ENCODE peak calls at places on chromosome 3, in ten cellular contexts. One of them, this sample, is unnamed.

GRCh38 chr3:196604548-196604947 is 34.9 kb upstream of the NRROS start:
- DNase-seq in mesendoderm: no peak
- DNase-seq in gastrocnemius medialis: no peak
- DNase-seq in tibial nerve: no peak
- DNase-seq in Panc1: no peak
- DNase-seq in mammary epithelial cell: no peak
- DNase-seq in A673: peak; percentile 32
- DNase-seq in left lung: no peak
- DNase-seq in CD8-positive, alpha-beta T cell: peak; percentile 42
- DNase-seq in heart left ventricle: no peak
- DNase-seq in this sample: no peak

GRCh38 chr3:117532268-117532667 is 822.7 kb downstream of the TUSC7 start:
- DNase-seq in mammary epithelial cell: no peak
- DNase-seq in tibial nerve: no peak
- DNase-seq in A673: no peak
- DNase-seq in left lung: no peak
- DNase-seq in Panc1: no peak
- DNase-seq in CD8-positive, alpha-beta T cell: no peak
- DNase-seq in heart left ventricle: no peak
- DNase-seq in mesendoderm: no peak
- DNase-seq in gastrocnemius medialis: no peak
- DNase-seq in this sample: no peak

GRCh38 chr3:88003115-88003755 is 55.6 kb downstream of the CGGBP1 start:
- DNase-seq in A673: peak; percentile 87
- DNase-seq in mesendoderm: peak; percentile 53
- DNase-seq in CD8-positive, alpha-beta T cell: no peak
- DNase-seq in tibial nerve: no peak
- DNase-seq in gastrocnemius medialis: no peak
- DNase-seq in mammary epithelial cell: peak; percentile 29
- DNase-seq in Panc1: no peak
- DNase-seq in left lung: no peak
- DNase-seq in heart left ventricle: no peak
- DNase-seq in this sample: peak; percentile 51

GRCh38 chr3:178059836-178060235 is 476.4 kb upstream of the KCNMB2 start:
- DNase-seq in CD8-positive, alpha-beta T cell: no peak
- DNase-seq in heart left ventricle: no peak
- DNase-seq in left lung: no peak
- DNase-seq in Panc1: no peak
- DNase-seq in gastrocnemius medialis: no peak
- DNase-seq in A673: no peak
- DNase-seq in tibial nerve: no peak
- DNase-seq in mammary epithelial cell: no peak
- DNase-seq in mesendoderm: no peak
- DNase-seq in this sample: no peak

GRCh38 chr3:56053727-56054126 is 414.5 kb downstream of the ERC2 start:
- DNase-seq in mammary epithelial cell: no peak
- DNase-seq in mesendoderm: no peak
- DNase-seq in tibial nerve: no peak
- DNase-seq in left lung: no peak
- DNase-seq in heart left ventricle: no peak
- DNase-seq in CD8-positive, alpha-beta T cell: no peak
- DNase-seq in Panc1: no peak
- DNase-seq in gastrocnemius medialis: no peak
- DNase-seq in A673: no peak
- DNase-seq in this sample: no peak

GRCh38 chr3:183619624-183620274 is 15.7 kb upstream of the KLHL24 start:
- DNase-seq in mesendoderm: no peak
- DNase-seq in gastrocnemius medialis: peak; percentile 24
- DNase-seq in left lung: no peak
- DNase-seq in A673: no peak
- DNase-seq in tibial nerve: no peak
- DNase-seq in mammary epithelial cell: no peak
- DNase-seq in CD8-positive, alpha-beta T cell: no peak
- DNase-seq in heart left ventricle: no peak
- DNase-seq in Panc1: no peak
- DNase-seq in this sample: no peak

GRCh38 chr3:177811111-177811510 is 613.8 kb upstream of the TBL1XR1 start:
- DNase-seq in left lung: no peak
- DNase-seq in A673: no peak
- DNase-seq in gastrocnemius medialis: no peak
- DNase-seq in heart left ventricle: no peak
- DNase-seq in mammary epithelial cell: no peak
- DNase-seq in Panc1: no peak
- DNase-seq in CD8-positive, alpha-beta T cell: no peak
- DNase-seq in mesendoderm: no peak
- DNase-seq in tibial nerve: no peak
- DNase-seq in this sample: no peak

GRCh38 chr3:101065962-101066361 is 72.7 kb upstream of the ABI3BP start:
- DNase-seq in CD8-positive, alpha-beta T cell: no peak
- DNase-seq in gastrocnemius medialis: no peak
- DNase-seq in mammary epithelial cell: peak; percentile 90
- DNase-seq in heart left ventricle: no peak
- DNase-seq in left lung: no peak
- DNase-seq in A673: no peak
- DNase-seq in tibial nerve: no peak
- DNase-seq in Panc1: no peak
- DNase-seq in mesendoderm: peak; percentile 8
- DNase-seq in this sample: no peak

GRCh38 chr3:36444909-36445308 is 64.6 kb downstream of the STAC start:
- DNase-seq in mammary epithelial cell: peak; percentile 58
- DNase-seq in left lung: no peak
- DNase-seq in Panc1: peak; percentile 13
- DNase-seq in heart left ventricle: no peak
- DNase-seq in CD8-positive, alpha-beta T cell: no peak
- DNase-seq in tibial nerve: no peak
- DNase-seq in A673: no peak
- DNase-seq in mesendoderm: peak; percentile 31
- DNase-seq in gastrocnemius medialis: no peak
- DNase-seq in this sample: no peak

GRCh38 chr3:8380904-8381704 is 120.5 kb upstream of the LMCD1 start:
- DNase-seq in left lung: no peak
- DNase-seq in mesendoderm: no peak
- DNase-seq in mammary epithelial cell: no peak
- DNase-seq in tibial nerve: no peak
- DNase-seq in CD8-positive, alpha-beta T cell: no peak
- DNase-seq in A673: no peak
- DNase-seq in gastrocnemius medialis: no peak
- DNase-seq in Panc1: no peak
- DNase-seq in heart left ventricle: no peak
- DNase-seq in this sample: no peak

GRCh38 chr3:18111702-18112311 is 313.3 kb downstream of the SATB1 start:
- DNase-seq in mesendoderm: no peak
- DNase-seq in mammary epithelial cell: peak; percentile 26
- DNase-seq in left lung: no peak
- DNase-seq in A673: no peak
- DNase-seq in Panc1: no peak
- DNase-seq in gastrocnemius medialis: no peak
- DNase-seq in tibial nerve: no peak
- DNase-seq in CD8-positive, alpha-beta T cell: no peak
- DNase-seq in heart left ventricle: no peak
- DNase-seq in this sample: peak; percentile 8

GRCh38 chr3:118501152-118501551 is 533.5 kb downstream of the IGSF11 start:
- DNase-seq in A673: peak; percentile 22
- DNase-seq in heart left ventricle: peak; percentile 53
- DNase-seq in Panc1: no peak
- DNase-seq in gastrocnemius medialis: no peak
- DNase-seq in left lung: peak; percentile 9
- DNase-seq in mesendoderm: peak; percentile 82
- DNase-seq in mammary epithelial cell: peak; percentile 20
- DNase-seq in tibial nerve: peak; percentile 23
- DNase-seq in CD8-positive, alpha-beta T cell: no peak
- DNase-seq in this sample: no peak

GRCh38 chr3:30502742-30503073 is 103.7 kb upstream of the TGFBR2 start:
- DNase-seq in Panc1: no peak
- DNase-seq in heart left ventricle: no peak
- DNase-seq in mammary epithelial cell: peak; percentile 95
- DNase-seq in tibial nerve: no peak
- DNase-seq in A673: no peak
- DNase-seq in CD8-positive, alpha-beta T cell: no peak
- DNase-seq in mesendoderm: no peak
- DNase-seq in gastrocnemius medialis: no peak
- DNase-seq in left lung: no peak
- DNase-seq in this sample: peak; percentile 13

GRCh38 chr3:195306359-195306758 is 35.4 kb upstream of the XXYLT1 start:
- DNase-seq in mammary epithelial cell: no peak
- DNase-seq in tibial nerve: no peak
- DNase-seq in CD8-positive, alpha-beta T cell: no peak
- DNase-seq in gastrocnemius medialis: no peak
- DNase-seq in Panc1: no peak
- DNase-seq in mesendoderm: no peak
- DNase-seq in heart left ventricle: no peak
- DNase-seq in A673: no peak
- DNase-seq in left lung: no peak
- DNase-seq in this sample: no peak

GRCh38 chr3:139689122-139689521 is 11.3 kb upstream of the NMNAT3 start:
- DNase-seq in mesendoderm: peak; percentile 8
- DNase-seq in heart left ventricle: no peak
- DNase-seq in gastrocnemius medialis: no peak
- DNase-seq in A673: no peak
- DNase-seq in tibial nerve: no peak
- DNase-seq in CD8-positive, alpha-beta T cell: no peak
- DNase-seq in Panc1: no peak
- DNase-seq in mammary epithelial cell: no peak
- DNase-seq in left lung: no peak
- DNase-seq in this sample: no peak

GRCh38 chr3:11455977-11456376 is 183.8 kb downstream of the ATG7 start:
- DNase-seq in mammary epithelial cell: no peak
- DNase-seq in tibial nerve: no peak
- DNase-seq in Panc1: no peak
- DNase-seq in heart left ventricle: no peak
- DNase-seq in mesendoderm: no peak
- DNase-seq in CD8-positive, alpha-beta T cell: no peak
- DNase-seq in A673: no peak
- DNase-seq in left lung: no peak
- DNase-seq in gastrocnemius medialis: no peak
- DNase-seq in this sample: no peak

GRCh38 chr3:12624056-12624455 is 39.9 kb downstream of the RAF1 start:
- DNase-seq in Panc1: no peak
- DNase-seq in gastrocnemius medialis: no peak
- DNase-seq in tibial nerve: no peak
- DNase-seq in mammary epithelial cell: no peak
- DNase-seq in A673: no peak
- DNase-seq in CD8-positive, alpha-beta T cell: no peak
- DNase-seq in left lung: no peak
- DNase-seq in heart left ventricle: no peak
- DNase-seq in mesendoderm: no peak
- DNase-seq in this sample: no peak
- H3K27ac ChIP-seq in Panc1: no peak overlapping the region
- H3K27ac ChIP-seq in gastrocnemius medialis: peak overlapping the region; percentile 33
- H3K27ac ChIP-seq in tibial nerve: no peak overlapping the region
- H3K27ac ChIP-seq in mammary epithelial cell: no peak overlapping the region
- H3K27ac ChIP-seq in A673: no peak overlapping the region
- H3K27ac ChIP-seq in CD8-positive, alpha-beta T cell: no peak overlapping the region
- H3K27ac ChIP-seq in left lung: no peak overlapping the region
- H3K27ac ChIP-seq in heart left ventricle: no peak overlapping the region
- H3K27ac ChIP-seq in mesendoderm: no peak overlapping the region
- H3K27ac ChIP-seq in this sample: no peak overlapping the region

DNA sequence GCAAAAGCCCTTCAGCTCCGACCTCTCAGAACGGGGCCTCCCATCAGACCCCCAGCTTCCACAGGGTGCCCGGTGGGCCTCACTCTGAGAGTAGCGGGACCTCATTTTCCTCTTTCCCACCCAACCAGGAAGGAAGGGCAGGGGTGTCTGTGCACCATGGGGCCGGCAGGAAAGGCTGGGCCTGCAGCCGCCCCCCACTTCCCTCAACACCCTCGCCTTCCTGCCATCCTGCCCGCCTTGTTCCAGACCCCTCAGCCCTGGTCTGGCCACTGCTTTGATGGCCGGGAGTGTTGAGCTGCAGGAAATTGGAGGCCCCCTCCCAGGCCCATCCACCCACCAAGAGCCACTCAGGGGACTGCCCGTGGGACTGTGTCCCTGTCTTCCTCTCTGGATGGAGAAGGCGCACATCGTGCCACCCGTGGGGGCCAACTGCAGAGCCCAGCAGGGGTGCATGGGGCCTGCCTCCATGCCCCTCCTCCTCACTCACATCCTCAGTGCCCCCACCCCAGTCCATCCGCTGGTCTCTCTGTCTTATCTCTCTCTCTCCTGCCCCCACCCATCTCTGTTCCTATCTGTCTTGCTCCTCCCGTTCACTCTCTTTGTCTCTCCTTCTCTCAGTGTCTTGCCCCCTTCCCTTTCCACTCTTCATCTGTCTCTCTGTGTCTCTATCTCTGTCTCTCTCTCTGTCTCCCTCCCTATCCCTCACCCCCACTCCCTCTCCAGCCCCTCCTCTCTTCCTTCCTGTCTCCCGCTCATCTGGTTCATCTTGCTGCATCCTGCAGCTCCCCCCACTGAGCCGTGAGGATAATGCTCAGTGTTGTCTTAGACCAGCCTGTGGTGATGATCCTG is 1.8 kb upstream of the PLXND1 start:
- DNase-seq in tibial nerve: no peak
- DNase-seq in left lung: no peak
- DNase-seq in CD8-positive, alpha-beta T cell: no peak
- DNase-seq in mammary epithelial cell: no peak
- DNase-seq in heart left ventricle: no peak
- DNase-seq in Panc1: no peak
- DNase-seq in mesendoderm: peak; percentile 95
- DNase-seq in gastrocnemius medialis: no peak
- DNase-seq in A673: peak; percentile 84
- DNase-seq in this sample: no peak
- H3K4me1 ChIP-seq in tibial nerve: peaks cover 58% of the 10 kb centered on the region
- H3K4me1 ChIP-seq in left lung: peaks cover 38% of the 10 kb centered on the region
- H3K4me1 ChIP-seq in CD8-positive, alpha-beta T cell: peaks cover 15% of the 10 kb centered on the region
- H3K4me1 ChIP-seq in mammary epithelial cell: peaks cover 12% of the 10 kb centered on the region
- H3K4me1 ChIP-seq in heart left ventricle: peaks cover 71% of the 10 kb centered on the region
- H3K4me1 ChIP-seq in Panc1: peaks cover 45% of the 10 kb centered on the region
- H3K4me1 ChIP-seq in mesendoderm: peaks cover 31% of the 10 kb centered on the region
- H3K4me1 ChIP-seq in gastrocnemius medialis: peaks cover 14% of the 10 kb centered on the region
- H3K4me1 ChIP-seq in A673: peaks cover 19% of the 10 kb centered on the region
- H3K4me1 ChIP-seq in this sample: no peaks in the 10 kb centered on the region

GRCh38 chr3:172708905-172709775 is 1.7 kb downstream of the NCEH1 start:
- DNase-seq in A673: no peak
- DNase-seq in heart left ventricle: no peak
- DNase-seq in left lung: no peak
- DNase-seq in CD8-positive, alpha-beta T cell: no peak
- DNase-seq in mammary epithelial cell: peak; percentile 14
- DNase-seq in Panc1: no peak
- DNase-seq in tibial nerve: no peak
- DNase-seq in gastrocnemius medialis: no peak
- DNase-seq in mesendoderm: peak; percentile 6
- DNase-seq in this sample: no peak
- H3K27ac ChIP-seq in A673: no peak overlapping the region
- H3K27ac ChIP-seq in heart left ventricle: peak overlapping the region; percentile 90
- H3K27ac ChIP-seq in left lung: no peak overlapping the region
- H3K27ac ChIP-seq in CD8-positive, alpha-beta T cell: no peak overlapping the region
- H3K27ac ChIP-seq in mammary epithelial cell: peak overlapping the region; percentile 93
- H3K27ac ChIP-seq in Panc1: peak overlapping the region; percentile 96
- H3K27ac ChIP-seq in tibial nerve: no peak overlapping the region
- H3K27ac ChIP-seq in gastrocnemius medialis: peak overlapping the region; percentile 90
- H3K27ac ChIP-seq in mesendoderm: no peak overlapping the region
- H3K27ac ChIP-seq in this sample: no peak overlapping the region

DNA sequence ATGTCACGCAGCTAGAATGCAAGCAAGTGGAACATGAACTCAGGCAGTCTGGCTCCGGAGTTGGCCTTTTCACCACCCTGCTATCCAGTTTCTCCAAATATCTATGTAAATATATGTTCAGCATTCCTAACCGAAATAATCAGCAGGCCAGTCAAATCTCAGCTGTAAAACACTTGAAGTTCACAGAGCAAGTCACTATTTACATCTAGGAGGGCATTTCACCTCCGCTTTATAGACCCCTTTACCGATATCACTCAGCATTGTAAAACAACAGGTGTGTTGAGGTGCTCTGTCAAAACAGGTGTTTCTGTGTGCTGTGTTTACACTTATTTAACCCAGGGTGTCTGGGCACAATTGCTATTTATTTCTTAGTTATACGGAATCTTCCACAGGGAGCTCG is 12.2 kb upstream of the HES1 start:
- DNase-seq in Panc1: no peak
- DNase-seq in A673: no peak
- DNase-seq in heart left ventricle: no peak
- DNase-seq in gastrocnemius medialis: no peak
- DNase-seq in left lung: no peak
- DNase-seq in mesendoderm: no peak
- DNase-seq in mammary epithelial cell: no peak
- DNase-seq in tibial nerve: no peak
- DNase-seq in CD8-positive, alpha-beta T cell: no peak
- DNase-seq in this sample: peak; percentile 68
- H3K4me1 ChIP-seq in Panc1: peaks cover 9% of the 10 kb centered on the region
- H3K4me1 ChIP-seq in A673: no peaks in the 10 kb centered on the region
- H3K4me1 ChIP-seq in heart left ventricle: no peaks in the 10 kb centered on the region
- H3K4me1 ChIP-seq in gastrocnemius medialis: no peaks in the 10 kb centered on the region
- H3K4me1 ChIP-seq in left lung: no peaks in the 10 kb centered on the region
- H3K4me1 ChIP-seq in mesendoderm: no peaks in the 10 kb centered on the region
- H3K4me1 ChIP-seq in mammary epithelial cell: peaks cover 12% of the 10 kb centered on the region
- H3K4me1 ChIP-seq in tibial nerve: no peaks in the 10 kb centered on the region
- H3K4me1 ChIP-seq in CD8-positive, alpha-beta T cell: no peaks in the 10 kb centered on the region
- H3K4me1 ChIP-seq in this sample: peaks cover 7% of the 10 kb centered on the region